ENCODE peak calls at places on chromosome 9, in six cellular contexts. D, G, J, T, X and V are unnamed samples.

GRCh38 chr9:32350682-32351081 is 33.8 kb upstream of the ACO1 start:
- DNase-seq in D (peak), G (no peak), J (no peak), T (no peak), X (peak), V (peak)

GRCh38 chr9:35816708-35817107 is 1.9 kb upstream of the HINT2 start:
- DNase-seq in D (no peak), G (no peak), J (no peak), T (no peak), X (no peak), V (no peak)

GRCh38 chr9:107870221-107870620 is 380.7 kb upstream of the KLF4 start:
- DNase-seq in D (no peak), G (no peak), J (no peak), T (no peak), X (no peak), V (no peak)

GRCh38 chr9:100674419-100675122 is 96.7 kb downstream of the CAVIN4 start:
- DNase-seq in D (no peak), G (no peak), J (no peak), T (no peak), X (peak), V (peak)

GRCh38 chr9:2228132-2228531 is 213.0 kb downstream of the SMARCA2 start:
- DNase-seq in D (no peak), G (no peak), J (no peak), T (no peak), X (peak), V (no peak)

GRCh38 chr9:74431467-74431866 is 65.7 kb upstream of the RORB start:
- DNase-seq in D (no peak), G (no peak), J (no peak), T (no peak), X (no peak), V (peak)

GRCh38 chr9:136483589-136484152 is 831 bp upstream of the SEC16A start:
- DNase-seq in D (peak), G (peak), J (peak), T (peak), X (peak), V (peak)

GRCh38 chr9:24118170-24118569 is 292.1 kb upstream of the ELAVL2 start:
- DNase-seq in D (no peak), G (no peak), J (no peak), T (no peak), X (no peak), V (no peak)

GRCh38 chr9:136110082-136111061 is 8.3 kb downstream of the TMEM250 start:
- DNase-seq in D (no peak), G (peak), J (no peak), T (no peak), X (peak), V (no peak)

GRCh38 chr9:79233542-79233941 is 338.2 kb upstream of the TLE4 start:
- DNase-seq in D (peak), G (no peak), J (no peak), T (no peak), X (peak), V (peak)

GRCh38 chr9:131015112-131015511 is 6.1 kb downstream of the LAMC3 start:
- DNase-seq in D (no peak), G (no peak), J (no peak), T (no peak), X (no peak), V (no peak)

GRCh38 chr9:86405086-86405491 is 50.9 kb upstream of the TUT7 start:
- DNase-seq in D (peak), G (no peak), J (no peak), T (no peak), X (no peak), V (no peak)